ENCODE peak calls at places on chromosomes 6 and 20, in nine cellular contexts. One of them, this sample, is unnamed. For H3K4me1, the result is how much of the 10 kb centered on the place peaks cover.

GRCh38 chr6:146028250-146028789 is 542 bp upstream of the GRM1 start:
- DNase-seq in K562: peak
- DNase-seq in endothelial cell of umbilical vein: peak
- DNase-seq in Peyer's patch: no peak
- DNase-seq in heart left ventricle: peak
- DNase-seq in IMR-90: peak
- DNase-seq in suprapubic skin: no peak
- DNase-seq in GM12878: no peak
- DNase-seq in breast epithelium: no peak
- DNase-seq in this sample: peak

GRCh38 chr6:35463292-35463691 is 4.9 kb upstream of the RPL10A start:
- DNase-seq in suprapubic skin: no peak
- DNase-seq in IMR-90: no peak
- DNase-seq in endothelial cell of umbilical vein: no peak
- DNase-seq in heart left ventricle: no peak
- DNase-seq in Peyer's patch: no peak
- DNase-seq in breast epithelium: no peak
- DNase-seq in GM12878: no peak
- DNase-seq in K562: no peak
- DNase-seq in this sample: no peak

GRCh38 chr6:169240591-169241390 is 12.9 kb downstream of the THBS2 start:
- DNase-seq in suprapubic skin: no peak
- DNase-seq in endothelial cell of umbilical vein: no peak
- DNase-seq in K562: no peak
- DNase-seq in GM12878: no peak
- DNase-seq in heart left ventricle: no peak
- DNase-seq in IMR-90: peak
- DNase-seq in breast epithelium: no peak
- DNase-seq in Peyer's patch: peak
- DNase-seq in this sample: no peak

GRCh38 chr20:20070871-20071726 is 18.8 kb downstream of the CFAP61 start:
- DNase-seq in suprapubic skin: no peak
- DNase-seq in K562: peak
- DNase-seq in endothelial cell of umbilical vein: no peak
- DNase-seq in IMR-90: no peak
- DNase-seq in heart left ventricle: no peak
- DNase-seq in Peyer's patch: no peak
- DNase-seq in GM12878: no peak
- DNase-seq in breast epithelium: no peak
- DNase-seq in this sample: no peak

GRCh38 chr20:34030453-34030852 is 36.7 kb downstream of the RALY start:
- DNase-seq in K562: no peak
- DNase-seq in Peyer's patch: no peak
- DNase-seq in endothelial cell of umbilical vein: no peak
- DNase-seq in suprapubic skin: no peak
- DNase-seq in IMR-90: no peak
- DNase-seq in heart left ventricle: no peak
- DNase-seq in breast epithelium: no peak
- DNase-seq in GM12878: no peak
- DNase-seq in this sample: no peak

GRCh38 chr20:8721098-8721497 is 347.8 kb upstream of the PLCB4 start:
- DNase-seq in suprapubic skin: no peak
- DNase-seq in endothelial cell of umbilical vein: peak
- DNase-seq in Peyer's patch: peak
- DNase-seq in K562: peak
- DNase-seq in GM12878: peak
- DNase-seq in breast epithelium: no peak
- DNase-seq in IMR-90: peak
- DNase-seq in heart left ventricle: peak
- DNase-seq in this sample: peak

GRCh38 chr20:15345287-15345686 is 1007.9 kb upstream of the FLRT3 start:
- DNase-seq in IMR-90: no peak
- DNase-seq in breast epithelium: no peak
- DNase-seq in heart left ventricle: no peak
- DNase-seq in GM12878: no peak
- DNase-seq in Peyer's patch: no peak
- DNase-seq in endothelial cell of umbilical vein: no peak
- DNase-seq in K562: no peak
- DNase-seq in suprapubic skin: no peak
- DNase-seq in this sample: no peak

GRCh38 chr6:105587349-105588115 is 184.7 kb upstream of the PREP start:
- DNase-seq in breast epithelium: no peak
- DNase-seq in suprapubic skin: no peak
- DNase-seq in GM12878: no peak
- DNase-seq in Peyer's patch: no peak
- DNase-seq in heart left ventricle: no peak
- DNase-seq in IMR-90: peak
- DNase-seq in endothelial cell of umbilical vein: no peak
- DNase-seq in K562: no peak
- DNase-seq in this sample: no peak

GRCh38 chr6:144758602-144759001 is 473.5 kb downstream of the UTRN start:
- DNase-seq in endothelial cell of umbilical vein: peak
- DNase-seq in breast epithelium: no peak
- DNase-seq in Peyer's patch: no peak
- DNase-seq in IMR-90: peak
- DNase-seq in suprapubic skin: no peak
- DNase-seq in K562: no peak
- DNase-seq in heart left ventricle: no peak
- DNase-seq in GM12878: no peak
- DNase-seq in this sample: no peak

GRCh38 chr6:53309059-53309896 is 39.5 kb downstream of the ELOVL5 start:
- DNase-seq in heart left ventricle: peak
- DNase-seq in breast epithelium: no peak
- DNase-seq in IMR-90: peak
- DNase-seq in GM12878: peak
- DNase-seq in Peyer's patch: peak
- DNase-seq in endothelial cell of umbilical vein: peak
- DNase-seq in K562: peak
- DNase-seq in suprapubic skin: no peak
- DNase-seq in this sample: no peak

GRCh38 chr20:9613871-9614270 is 99.5 kb downstream of the LAMP5 start:
- DNase-seq in K562: no peak
- DNase-seq in suprapubic skin: no peak
- DNase-seq in breast epithelium: no peak
- DNase-seq in GM12878: no peak
- DNase-seq in Peyer's patch: no peak
- DNase-seq in heart left ventricle: no peak
- DNase-seq in IMR-90: peak
- DNase-seq in endothelial cell of umbilical vein: no peak
- DNase-seq in this sample: no peak

GRCh38 chr20:19757973-19758887 is at the start of gene RIN2:
- DNase-seq in heart left ventricle: peak
- DNase-seq in endothelial cell of umbilical vein: peak
- DNase-seq in breast epithelium: peak
- DNase-seq in Peyer's patch: peak
- DNase-seq in GM12878: no peak
- DNase-seq in IMR-90: peak
- DNase-seq in K562: no peak
- DNase-seq in suprapubic skin: peak
- DNase-seq in this sample: peak

GRCh38 chr20:17939622-17940446 is 28.8 kb downstream of the SNX5 start:
- DNase-seq in K562: no peak
- DNase-seq in GM12878: no peak
- DNase-seq in endothelial cell of umbilical vein: no peak
- DNase-seq in suprapubic skin: no peak
- DNase-seq in heart left ventricle: no peak
- DNase-seq in IMR-90: no peak
- DNase-seq in breast epithelium: no peak
- DNase-seq in Peyer's patch: no peak
- DNase-seq in this sample: no peak

GRCh38 chr20:17938889-17939619 is 29.5 kb downstream of the SNX5 start:
- DNase-seq in breast epithelium: no peak
- DNase-seq in GM12878: no peak
- DNase-seq in K562: peak
- DNase-seq in suprapubic skin: no peak
- DNase-seq in IMR-90: peak
- DNase-seq in Peyer's patch: peak
- DNase-seq in heart left ventricle: peak
- DNase-seq in endothelial cell of umbilical vein: peak
- DNase-seq in this sample: peak

GRCh38 chr20:17941826-17942196 is 26.8 kb downstream of the SNX5 start:
- DNase-seq in breast epithelium: no peak
- DNase-seq in GM12878: no peak
- DNase-seq in IMR-90: no peak
- DNase-seq in suprapubic skin: no peak
- DNase-seq in heart left ventricle: no peak
- DNase-seq in Peyer's patch: no peak
- DNase-seq in endothelial cell of umbilical vein: no peak
- DNase-seq in K562: no peak
- DNase-seq in this sample: no peak

GRCh38 chr20:17941087-17941825 is 27.3 kb downstream of the SNX5 start:
- DNase-seq in suprapubic skin: no peak
- DNase-seq in Peyer's patch: no peak
- DNase-seq in heart left ventricle: no peak
- DNase-seq in endothelial cell of umbilical vein: no peak
- DNase-seq in IMR-90: no peak
- DNase-seq in GM12878: no peak
- DNase-seq in K562: no peak
- DNase-seq in breast epithelium: no peak
- DNase-seq in this sample: no peak

DNA sequence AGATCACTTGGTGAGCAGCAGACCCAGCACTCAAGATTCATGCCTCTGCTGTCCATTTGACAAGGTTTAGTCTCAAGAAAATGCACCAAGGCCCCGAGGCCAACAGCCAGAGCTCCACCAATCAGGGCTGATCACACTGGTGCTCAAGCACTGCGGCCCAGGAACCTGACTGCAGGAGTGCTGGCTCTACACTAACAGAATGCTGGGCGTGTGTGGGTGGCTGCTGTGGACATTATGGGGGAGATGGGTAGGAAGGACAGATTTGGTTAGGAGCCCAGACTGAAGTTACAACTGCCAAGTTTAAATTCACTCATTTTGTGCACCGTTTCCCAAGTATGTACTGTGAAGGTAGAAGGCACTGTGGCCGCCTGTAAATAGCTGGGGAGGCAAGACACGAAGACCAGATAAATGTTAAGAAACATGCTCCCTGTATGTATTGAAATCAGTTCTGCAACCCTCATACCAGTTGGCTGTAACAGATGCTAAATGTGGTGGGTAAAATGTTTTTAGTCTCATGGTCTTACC is 28.1 kb downstream of the SNX5 start:
- DNase-seq in IMR-90: no peak
- DNase-seq in K562: no peak
- DNase-seq in GM12878: no peak
- DNase-seq in Peyer's patch: no peak
- DNase-seq in suprapubic skin: no peak
- DNase-seq in endothelial cell of umbilical vein: no peak
- DNase-seq in heart left ventricle: no peak
- DNase-seq in breast epithelium: no peak
- DNase-seq in this sample: no peak
- TF ChIP-seq POLR2A in IMR-90: no peak
- TF ChIP-seq POLR2A in K562: peak
- TF ChIP-seq POLR2A in GM12878: peak
- TF ChIP-seq POLR2A in Peyer's patch: no peak
- TF ChIP-seq POLR2A in suprapubic skin: no peak
- TF ChIP-seq POLR2A in endothelial cell of umbilical vein: no peak
- TF ChIP-seq POLR2A in heart left ventricle: no peak
- TF ChIP-seq POLR2A in breast epithelium: no peak
- TF ChIP-seq POLR2A in this sample: no peak

DNA sequence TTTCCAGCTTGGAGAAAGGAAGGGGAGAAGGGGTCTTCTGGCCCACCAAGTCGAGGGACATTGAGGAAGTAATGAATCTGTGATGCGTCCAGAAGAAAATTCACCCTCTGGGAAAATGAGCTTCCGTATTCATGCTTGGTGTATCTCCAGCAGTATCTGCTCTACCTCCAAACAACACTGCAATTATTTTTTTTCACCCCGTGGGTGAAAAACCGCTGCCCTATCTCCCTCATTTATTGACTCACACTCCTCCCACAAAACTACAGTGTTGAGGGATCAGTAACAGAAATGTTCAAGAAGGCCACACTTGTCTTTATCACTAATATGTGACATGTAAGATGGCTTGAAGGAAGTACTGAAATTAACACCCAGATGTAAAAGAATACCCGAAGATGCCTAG is 4.8 kb upstream of the TBX18 start:
- DNase-seq in K562: peak
- DNase-seq in heart left ventricle: no peak
- DNase-seq in Peyer's patch: no peak
- DNase-seq in IMR-90: no peak
- DNase-seq in GM12878: no peak
- DNase-seq in suprapubic skin: no peak
- DNase-seq in breast epithelium: no peak
- DNase-seq in endothelial cell of umbilical vein: no peak
- DNase-seq in this sample: no peak
- H3K4me1 ChIP-seq in K562: under half
- H3K4me1 ChIP-seq in heart left ventricle: under half
- H3K4me1 ChIP-seq in Peyer's patch: under half
- H3K4me1 ChIP-seq in IMR-90: under half
- H3K4me1 ChIP-seq in GM12878: under half
- H3K4me1 ChIP-seq in suprapubic skin: under half
- H3K4me1 ChIP-seq in breast epithelium: under half
- H3K4me1 ChIP-seq in endothelial cell of umbilical vein: under half
- H3K4me1 ChIP-seq in this sample: under half

GRCh38 chr6:18742406-18742805 is 355.3 kb downstream of the RNF144B start:
- DNase-seq in endothelial cell of umbilical vein: no peak
- DNase-seq in heart left ventricle: no peak
- DNase-seq in Peyer's patch: no peak
- DNase-seq in suprapubic skin: no peak
- DNase-seq in K562: no peak
- DNase-seq in breast epithelium: no peak
- DNase-seq in IMR-90: no peak
- DNase-seq in GM12878: no peak
- DNase-seq in this sample: no peak

GRCh38 chr6:18746727-18747126 is 359.6 kb downstream of the RNF144B start:
- DNase-seq in IMR-90: no peak
- DNase-seq in breast epithelium: no peak
- DNase-seq in endothelial cell of umbilical vein: no peak
- DNase-seq in heart left ventricle: no peak
- DNase-seq in suprapubic skin: no peak
- DNase-seq in Peyer's patch: no peak
- DNase-seq in GM12878: no peak
- DNase-seq in K562: no peak
- DNase-seq in this sample: no peak

DNA sequence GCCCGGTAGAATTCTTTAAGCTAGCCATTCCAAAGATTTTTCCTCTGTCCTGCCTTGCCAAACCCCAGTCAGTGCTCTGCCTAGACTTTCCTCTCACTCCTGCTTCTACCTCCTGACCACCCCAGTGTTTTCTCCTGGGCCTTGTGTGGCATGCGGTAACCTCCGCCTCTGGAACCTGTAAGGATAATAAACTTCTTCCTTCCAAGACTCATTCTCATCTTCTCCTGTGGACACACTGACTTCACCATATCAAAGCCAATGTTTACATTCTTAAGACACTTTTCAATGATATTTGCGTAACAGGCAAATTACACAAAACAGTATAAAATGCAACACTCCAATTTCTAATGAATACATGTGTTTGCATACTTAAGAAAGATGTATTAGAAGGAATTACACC is 354.6 kb downstream of the RNF144B start:
- DNase-seq in endothelial cell of umbilical vein: no peak
- DNase-seq in breast epithelium: no peak
- DNase-seq in IMR-90: no peak
- DNase-seq in K562: no peak
- DNase-seq in GM12878: no peak
- DNase-seq in Peyer's patch: no peak
- DNase-seq in heart left ventricle: no peak
- DNase-seq in suprapubic skin: no peak
- DNase-seq in this sample: no peak
- TF ChIP-seq POLR2A in endothelial cell of umbilical vein: no peak
- TF ChIP-seq POLR2A in breast epithelium: no peak
- TF ChIP-seq POLR2A in IMR-90: no peak
- TF ChIP-seq POLR2A in K562: no peak
- TF ChIP-seq POLR2A in GM12878: no peak
- TF ChIP-seq POLR2A in Peyer's patch: no peak
- TF ChIP-seq POLR2A in heart left ventricle: no peak
- TF ChIP-seq POLR2A in suprapubic skin: no peak
- TF ChIP-seq POLR2A in this sample: no peak

GRCh38 chr6:134176283-134176975 is 124.0 kb upstream of the SLC2A12 start:
- DNase-seq in heart left ventricle: peak
- DNase-seq in breast epithelium: no peak
- DNase-seq in GM12878: no peak
- DNase-seq in K562: no peak
- DNase-seq in suprapubic skin: no peak
- DNase-seq in endothelial cell of umbilical vein: peak
- DNase-seq in IMR-90: peak
- DNase-seq in Peyer's patch: peak
- DNase-seq in this sample: peak
- H3K4me1 ChIP-seq in heart left ventricle: under half
- H3K4me1 ChIP-seq in breast epithelium: under half
- H3K4me1 ChIP-seq in GM12878: under half
- H3K4me1 ChIP-seq in K562: under half
- H3K4me1 ChIP-seq in suprapubic skin: half or more
- H3K4me1 ChIP-seq in endothelial cell of umbilical vein: under half
- H3K4me1 ChIP-seq in IMR-90: under half
- H3K4me1 ChIP-seq in Peyer's patch: under half
- H3K4me1 ChIP-seq in this sample: under half

This sample was measured in testis.